ENCODE peak calls at places on chromosome X, in seven cellular contexts. Q is CD4-positive, alpha-beta memory T cell; X is neural progenitor cell; T is OCI-LY7; M is trophoblast cell; F is keratinocyte; U is osteoblast. R is an unnamed sample. For H3K36me3, the result is how much of the 10 kb centered on the place peaks cover.

GRCh38 chrX:134603806-134604700 is 54.2 kb downstream of the PLAC1 start:
- DNase-seq in Q (no peak), X (no peak), T (no peak), M (peak), F (peak), U (peak), R (no peak)

GRCh38 chrX:102840871-102841705 is 96.0 kb upstream of the RAB40AL start:
- DNase-seq in Q (no peak), X (peak), T (no peak), M (no peak), F (no peak), U (no peak), R (no peak)

GRCh38 chrX:151697537-151697936 is 2.3 kb downstream of the PRRG3 start:
- DNase-seq in Q (no peak), X (no peak), T (no peak), M (no peak), F (no peak), U (peak), R (no peak)

GRCh38 chrX:109472939-109473713 is 8.8 kb downstream of the GUCY2F start:
- DNase-seq in Q (no peak), X (peak), T (peak), M (peak), F (no peak), U (peak), R (no peak)

GRCh38 chrX:77404318-77404878 is 42.8 kb upstream of the FGF16 start:
- DNase-seq in Q (no peak), X (no peak), T (no peak), M (no peak), F (no peak), U (no peak), R (no peak)

GRCh38 chrX:42131856-42132255 is 208.5 kb upstream of the CASK start:
- DNase-seq in Q (no peak), X (no peak), T (no peak), M (no peak), F (no peak), U (no peak), R (no peak)

GRCh38 chrX:49901068-49901467 is 21.3 kb upstream of the CLCN5 start:
- DNase-seq in Q (no peak), X (no peak), T (no peak), M (no peak), F (no peak), U (no peak), R (no peak)

GRCh38 chrX:25144043-25144940 is 128.5 kb upstream of the ARX start:
- DNase-seq in Q (peak), X (peak), T (peak), M (peak), F (no peak), U (peak), R (no peak)

GRCh38 chrX:10021461-10022272 is 54.5 kb downstream of the CLDN34 start:
- DNase-seq in Q (no peak), X (no peak), T (no peak), M (peak), F (no peak), U (no peak), R (no peak)

GRCh38 chrX:42079968-42080367 is 156.6 kb upstream of the CASK start:
- DNase-seq in Q (no peak), X (no peak), T (no peak), M (no peak), F (no peak), U (no peak), R (no peak)

GRCh38 chrX:39603291-39603690 is 494.5 kb downstream of the BCOR start:
- DNase-seq in Q (no peak), X (no peak), T (no peak), M (peak), F (no peak), U (no peak), R (no peak)

GRCh38 chrX:40153335-40154221 is 55.8 kb upstream of the BCOR start:
- DNase-seq in Q (no peak), X (peak), T (peak), M (no peak), F (no peak), U (peak), R (peak)

GRCh38 chrX:13750204-13750603 is 15.7 kb downstream of the OFD1 start:
- DNase-seq in Q (peak), X (peak), T (peak), M (peak), F (no peak), U (peak), R (no peak)

GRCh38 chrX:30570505-30570904 is 7.1 kb downstream of the TASL start:
- DNase-seq in Q (peak), X (no peak), T (peak), M (no peak), F (no peak), U (no peak), R (no peak)

GRCh38 chrX:123169247-123169901 is 14.7 kb upstream of the GRIA3 start:
- DNase-seq in Q (no peak), X (no peak), T (no peak), M (no peak), F (no peak), U (no peak), R (no peak)

GRCh38 chrX:69323786-69324720 is 158.8 kb upstream of the PJA1 start:
- DNase-seq in Q (no peak), X (peak), T (no peak), M (no peak), F (no peak), U (no peak), R (no peak)

GRCh38 chrX:154396948-154397887 is 959 bp upstream of the RPL10 start:
- DNase-seq in Q (no peak), X (peak), T (peak), M (peak), F (no peak), U (peak), R (no peak)

GRCh38 chrX:6941041-6941440 is 206.5 kb upstream of the STS start:
- DNase-seq in Q (no peak), X (no peak), T (no peak), M (no peak), F (no peak), U (peak), R (no peak)

GRCh38 chrX:19904778-19905367 is 17.5 kb upstream of the SH3KBP1 start:
- DNase-seq in Q (peak), X (peak), T (peak), M (no peak), F (no peak), U (no peak), R (no peak)

GRCh38 chrX:56288607-56289006 is 56.5 kb downstream of the KLF8 start:
- DNase-seq in Q (no peak), X (no peak), T (no peak), M (no peak), F (no peak), U (no peak), R (no peak)
- H3K36me3 ChIP-seq in Q (under half), X (under half), T (under half), M (under half), F (under half), U (under half), R (under half)

DNA sequence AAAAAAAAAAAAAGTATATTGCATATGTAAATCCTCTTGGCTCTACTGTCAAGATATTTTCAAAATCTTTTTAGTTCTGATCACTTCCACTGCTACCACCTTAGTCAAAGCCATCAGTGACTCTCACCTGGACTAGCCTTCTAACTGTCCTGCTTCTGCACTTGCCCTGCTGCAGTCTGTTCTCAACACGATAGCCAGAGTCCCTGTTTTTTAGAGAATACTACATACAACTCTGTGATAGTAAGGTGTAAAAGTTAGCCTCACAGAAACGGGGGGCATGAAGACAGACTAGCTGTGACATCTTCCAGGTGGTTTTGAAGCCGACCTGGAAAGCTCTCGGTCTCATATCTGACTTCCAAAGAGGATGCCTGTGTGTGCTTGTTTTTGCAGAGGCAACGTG is 24.6 kb downstream of the EIF2S3 start:
- DNase-seq in Q (no peak), X (no peak), T (no peak), M (no peak), F (no peak), U (no peak), R (no peak)
- H3K36me3 ChIP-seq in Q (under half), X (under half), T (under half), M (under half), F (under half), U (under half), R (under half)

DNA sequence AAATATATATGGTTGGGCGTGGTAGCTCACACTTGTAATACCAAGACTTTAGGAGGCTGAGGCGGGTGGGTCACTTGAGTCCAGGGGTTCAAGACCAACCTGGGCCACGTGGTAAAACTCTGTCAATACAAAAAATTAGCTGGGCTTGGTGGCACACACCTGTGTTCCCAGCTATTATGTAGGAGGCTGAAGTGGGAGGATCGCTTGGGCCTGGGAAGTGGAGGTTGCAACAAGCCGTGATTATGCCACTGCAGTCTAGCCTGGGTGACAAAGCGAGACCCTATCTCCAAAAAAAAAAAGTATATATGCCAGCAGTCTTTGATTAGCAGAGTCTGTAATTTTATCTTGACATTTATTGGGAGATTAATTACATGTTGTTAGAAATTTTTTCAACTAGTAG is 8.7 kb downstream of the EIF2S3 start:
- DNase-seq in Q (no peak), X (no peak), T (no peak), M (no peak), F (no peak), U (no peak), R (no peak)
- H3K36me3 ChIP-seq in Q (under half), X (under half), T (half or more), M (under half), F (under half), U (half or more), R (half or more)

GRCh38 chrX:3951859-3952258 is 238.4 kb upstream of the PRKX start:
- DNase-seq in Q (no peak), X (no peak), T (no peak), M (no peak), F (no peak), U (no peak), R (no peak)
- H3K36me3 ChIP-seq in Q (under half), X (under half), T (under half), M (under half), F (under half), U (under half), R (under half)

GRCh38 chrX:16678689-16679088 is 28.7 kb downstream of the S100G start:
- DNase-seq in Q (no peak), X (no peak), T (no peak), M (no peak), F (no peak), U (no peak), R (no peak)
- H3K36me3 ChIP-seq in Q (under half), X (under half), T (under half), M (under half), F (under half), U (under half), R (half or more)

DNA sequence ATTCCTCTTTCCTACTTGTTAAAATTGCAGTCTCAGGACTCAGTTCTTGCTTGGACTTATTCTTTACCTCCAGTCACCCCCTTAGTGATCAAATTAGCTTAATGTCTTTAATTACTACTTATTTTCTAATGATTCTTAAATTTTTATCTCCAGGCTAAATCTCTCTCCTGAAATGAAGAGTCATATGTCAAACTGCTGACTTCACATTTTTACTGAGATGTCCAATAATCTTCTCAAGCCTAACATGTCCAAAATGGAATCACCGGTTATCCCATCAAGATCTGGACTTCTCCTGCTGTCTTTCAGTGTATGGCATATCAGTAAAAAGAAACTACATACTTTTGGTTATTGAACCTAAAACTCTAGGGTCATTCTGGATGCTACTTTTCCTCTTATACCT is 332.3 kb upstream of the HTR2C start:
- DNase-seq in Q (no peak), X (no peak), T (no peak), M (no peak), F (no peak), U (no peak), R (no peak)
- H3K36me3 ChIP-seq in Q (under half), X (under half), T (under half), M (under half), F (under half), U (under half), R (under half)

DNA sequence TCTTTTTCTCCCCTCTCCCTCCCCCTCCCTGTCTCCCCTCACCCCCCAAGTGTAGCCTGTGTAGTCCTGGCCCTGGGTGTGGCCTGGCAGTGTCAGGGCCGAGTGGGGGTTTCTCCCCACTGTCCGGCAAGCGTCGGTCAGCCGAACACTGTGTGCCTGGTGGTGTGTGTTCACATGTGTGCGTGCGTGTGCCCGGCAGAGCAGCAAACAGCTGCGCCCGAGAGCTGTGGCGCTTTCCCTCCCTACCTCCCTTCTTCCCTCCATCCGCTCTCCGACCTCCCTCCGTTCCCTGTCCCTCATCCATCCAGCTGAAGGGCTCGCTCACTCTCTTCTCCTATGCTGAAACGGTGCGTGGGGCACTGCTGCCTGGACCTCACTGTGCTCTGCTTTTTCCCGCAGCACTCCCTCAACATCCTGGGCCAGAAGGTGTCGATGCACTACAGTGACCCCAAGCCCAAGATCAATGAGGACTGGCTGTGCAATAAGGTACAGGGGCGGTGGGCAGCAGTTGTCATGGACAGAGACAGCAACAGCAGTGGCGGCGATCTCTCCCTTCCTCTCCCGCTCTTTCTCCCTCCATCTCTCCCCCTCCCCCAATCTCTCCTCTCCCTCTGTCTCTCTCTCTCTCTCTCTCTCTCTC is 17.4 kb upstream of the UBA1 start:
- DNase-seq in Q (no peak), X (no peak), T (no peak), M (no peak), F (no peak), U (peak), R (no peak)
- H3K36me3 ChIP-seq in Q (under half), X (under half), T (under half), M (half or more), F (under half), U (under half), R (under half)